ENCODE peak calls at places on chromosomes 16 and 17, in six cellular contexts. D, R, B, E, S and N are unnamed samples.

GRCh38 chr16:84568066-84568465 is 49.8 kb downstream of the COTL1 start:
- DNase-seq in B (no peak), E (no peak), S (no peak), R (no peak), D (no peak), N (no peak)

GRCh38 chr17:41338961-41339485 is 11.6 kb downstream of the KRT33A start:
- DNase-seq in S (no peak), D (no peak), B (peak; percentile 32), E (peak; percentile 36), R (no peak), N (no peak)

GRCh38 chr17:32529604-32530003 is 42.8 kb downstream of the CDK5R1 start:
- DNase-seq in R (no peak), B (peak; percentile 65), S (no peak), D (no peak), E (no peak), N (no peak)

GRCh38 chr16:56289412-56289811 is 98.1 kb downstream of the GNAO1 start:
- DNase-seq in B (no peak), S (no peak), E (no peak), D (no peak), R (no peak), N (no peak)

GRCh38 chr16:56321571-56321970 is 103.8 kb downstream of the AMFR start:
- DNase-seq in R (no peak), S (no peak), D (no peak), E (no peak), B (no peak), N (no peak)

GRCh38 chr17:6574689-6575595 is 18.6 kb upstream of the PITPNM3 start:
- DNase-seq in R (no peak), B (peak; percentile 68), D (no peak), E (no peak), S (peak; percentile 16), N (no peak)

GRCh38 chr17:17886747-17887146 is 50.0 kb upstream of the SREBF1 start:
- DNase-seq in B (no peak), S (no peak), D (no peak), E (no peak), R (no peak), N (no peak)

GRCh38 chr17:10526517-10526916 is 8.2 kb upstream of the MYH1 start:
- DNase-seq in E (no peak), R (no peak), D (no peak), S (no peak), B (no peak), N (no peak)

GRCh38 chr17:78120971-78121800 is 7.4 kb downstream of the TMC6 start:
- DNase-seq in S (no peak), B (no peak), D (no peak), R (no peak), E (no peak), N (no peak)

GRCh38 chr16:88928405-88929375 is 48.3 kb downstream of the CBFA2T3 start:
- DNase-seq in B (no peak), E (no peak), D (no peak), S (no peak), R (no peak), N (no peak)